ENCODE peak calls at places on chromosomes 16 and 17, in four cellular contexts. N, K, A and Y are unnamed samples.

GRCh38 chr16:11585460-11586374 is 1.0 kb downstream of the LITAF start:
- DNase-seq in N (peak), K (no peak), A (no peak), Y (no peak)

GRCh38 chr16:3317315-3317999 is 12.2 kb downstream of the ZNF75A start:
- DNase-seq in N (no peak), K (no peak), A (no peak), Y (no peak)

GRCh38 chr16:66758086-66758485 is 6.7 kb upstream of the DYNC1LI2 start:
- DNase-seq in N (no peak), K (no peak), A (no peak), Y (no peak)

GRCh38 chr17:70621593-70621992 is 452.3 kb downstream of the KCNJ2 start:
- DNase-seq in N (no peak), K (no peak), A (no peak), Y (no peak)

GRCh38 chr17:72487731-72488325 is 367.0 kb downstream of the SOX9 start:
- DNase-seq in N (no peak), K (no peak), A (no peak), Y (no peak)

GRCh38 chr16:85589688-85590505 is 23.2 kb upstream of the GSE1 start:
- DNase-seq in N (no peak), K (no peak), A (no peak), Y (no peak)

GRCh38 chr17:66833201-66833600 is 1.7 kb upstream of the CACNG5 start:
- DNase-seq in N (no peak), K (no peak), A (no peak), Y (no peak)

GRCh38 chr16:71440669-71441347 is 1.0 kb downstream of the TLE7 start:
- DNase-seq in N (peak), K (no peak), A (no peak), Y (no peak)

GRCh38 chr17:79671387-79671752 is 59.4 kb upstream of the ENPP7 start:
- DNase-seq in N (no peak), K (no peak), A (no peak), Y (no peak)

GRCh38 chr17:16456770-16457316 is 35.1 kb downstream of the LRRC75A start:
- DNase-seq in N (no peak), K (no peak), A (no peak), Y (no peak)

GRCh38 chr17:21213005-21213404 is 956 bp downstream of the TMEM11 start:
- DNase-seq in N (no peak), K (no peak), A (no peak), Y (no peak)

GRCh38 chr16:73483076-73483791 is 435.3 kb upstream of the ZFHX3 start:
- DNase-seq in N (no peak), K (no peak), A (no peak), Y (no peak)

GRCh38 chr17:35577826-35578194 is 561 bp downstream of the PEX12 start:
- DNase-seq in N (peak), K (no peak), A (no peak), Y (peak)

GRCh38 chr17:21279582-21279981 is 4.9 kb upstream of the MAP2K3 start:
- DNase-seq in N (no peak), K (no peak), A (no peak), Y (no peak)

GRCh38 chr17:8444506-8444905 is 8.8 kb downstream of the NDEL1 start:
- DNase-seq in N (no peak), K (no peak), A (no peak), Y (no peak)

GRCh38 chr17:48351916-48352332 is 78.1 kb downstream of the SKAP1 start:
- DNase-seq in N (peak), K (no peak), A (peak), Y (peak)

GRCh38 chr16:2480948-2481347 is 6.0 kb downstream of the TBC1D24 start:
- DNase-seq in N (no peak), K (no peak), A (no peak), Y (no peak)

GRCh38 chr17:21027031-21027430 is 15.8 kb downstream of the USP22 start:
- DNase-seq in N (no peak), K (no peak), A (no peak), Y (no peak)

GRCh38 chr17:18226284-18226945 is 980 bp downstream of the LLGL1 start:
- DNase-seq in N (no peak), K (no peak), A (no peak), Y (peak)

GRCh38 chr17:15914400-15915165 is 30.3 kb upstream of the ADORA2B start:
- DNase-seq in N (no peak), K (no peak), A (no peak), Y (no peak)

GRCh38 chr17:82257473-82257872 is 16.0 kb downstream of the CSNK1D start:
- DNase-seq in N (no peak), K (peak), A (no peak), Y (peak)

GRCh38 chr17:47694818-47695663 is 1.1 kb downstream of the TBKBP1 start:
- DNase-seq in N (no peak), K (no peak), A (no peak), Y (peak)

GRCh38 chr17:8462564-8462963 is 26.9 kb downstream of the NDEL1 start:
- DNase-seq in N (no peak), K (no peak), A (no peak), Y (no peak)

GRCh38 chr17:39981207-39982068 is 831 bp downstream of the PSMD3 start:
- DNase-seq in N (no peak), K (no peak), A (no peak), Y (no peak)

GRCh38 chr17:42670199-42670924 is 6.4 kb downstream of the PLEKHH3 start:
- DNase-seq in N (peak), K (peak), A (no peak), Y (no peak)

GRCh38 chr17:43026610-43027009 is 1.6 kb downstream of the RND2 start:
- DNase-seq in N (peak), K (no peak), A (no peak), Y (no peak)